ENCODE peak calls at places on chromosomes 11 and 22, in six cellular contexts. One of them, this sample, is unnamed.

GRCh38 chr11:84922212-84922805 is 704.8 kb downstream of the DLG2 start:
- DNase-seq in AG10803: peak
- DNase-seq in globus pallidus: no peak
- DNase-seq in choroid plexus epithelial cell: peak
- DNase-seq in activated CD4-positive, alpha-beta T cell treated with anti-CD3 and anti-CD28 coated beads for 36 hours: no peak
- DNase-seq in activated T-cell treated with anti-CD3 and anti-CD28 coated beads for 24 hours: no peak
- DNase-seq in this sample: no peak

GRCh38 chr11:121012091-121012490 is 11.8 kb upstream of the TBCEL start:
- DNase-seq in choroid plexus epithelial cell: no peak
- DNase-seq in AG10803: no peak
- DNase-seq in globus pallidus: no peak
- DNase-seq in activated T-cell treated with anti-CD3 and anti-CD28 coated beads for 24 hours: no peak
- DNase-seq in activated CD4-positive, alpha-beta T cell treated with anti-CD3 and anti-CD28 coated beads for 36 hours: no peak
- DNase-seq in this sample: no peak

GRCh38 chr22:38348751-38349496 is 31.7 kb upstream of the CSNK1E start:
- DNase-seq in AG10803: no peak
- DNase-seq in choroid plexus epithelial cell: no peak
- DNase-seq in globus pallidus: no peak
- DNase-seq in activated CD4-positive, alpha-beta T cell treated with anti-CD3 and anti-CD28 coated beads for 36 hours: no peak
- DNase-seq in activated T-cell treated with anti-CD3 and anti-CD28 coated beads for 24 hours: no peak
- DNase-seq in this sample: no peak

GRCh38 chr11:69238562-69239319 is 55.2 kb upstream of the MYEOV start:
- DNase-seq in globus pallidus: no peak
- DNase-seq in activated T-cell treated with anti-CD3 and anti-CD28 coated beads for 24 hours: no peak
- DNase-seq in AG10803: no peak
- DNase-seq in activated CD4-positive, alpha-beta T cell treated with anti-CD3 and anti-CD28 coated beads for 36 hours: peak
- DNase-seq in choroid plexus epithelial cell: no peak
- DNase-seq in this sample: no peak

GRCh38 chr11:111602865-111603632 is 800 bp downstream of the SIK2 start:
- DNase-seq in activated T-cell treated with anti-CD3 and anti-CD28 coated beads for 24 hours: no peak
- DNase-seq in activated CD4-positive, alpha-beta T cell treated with anti-CD3 and anti-CD28 coated beads for 36 hours: peak
- DNase-seq in AG10803: peak
- DNase-seq in globus pallidus: peak
- DNase-seq in choroid plexus epithelial cell: peak
- DNase-seq in this sample: peak

GRCh38 chr22:24834845-24835570 is 29.0 kb downstream of the SGSM1 start:
- DNase-seq in AG10803: no peak
- DNase-seq in activated CD4-positive, alpha-beta T cell treated with anti-CD3 and anti-CD28 coated beads for 36 hours: peak
- DNase-seq in choroid plexus epithelial cell: peak
- DNase-seq in activated T-cell treated with anti-CD3 and anti-CD28 coated beads for 24 hours: no peak
- DNase-seq in globus pallidus: no peak
- DNase-seq in this sample: no peak

GRCh38 chr22:49068861-49069260 is 758.8 kb downstream of the BRD1 start:
- DNase-seq in choroid plexus epithelial cell: no peak
- DNase-seq in AG10803: no peak
- DNase-seq in activated CD4-positive, alpha-beta T cell treated with anti-CD3 and anti-CD28 coated beads for 36 hours: no peak
- DNase-seq in activated T-cell treated with anti-CD3 and anti-CD28 coated beads for 24 hours: no peak
- DNase-seq in globus pallidus: no peak
- DNase-seq in this sample: no peak

GRCh38 chr11:3873712-3874349 is 18.4 kb downstream of the STIM1 start:
- DNase-seq in choroid plexus epithelial cell: no peak
- DNase-seq in AG10803: no peak
- DNase-seq in activated T-cell treated with anti-CD3 and anti-CD28 coated beads for 24 hours: no peak
- DNase-seq in activated CD4-positive, alpha-beta T cell treated with anti-CD3 and anti-CD28 coated beads for 36 hours: no peak
- DNase-seq in globus pallidus: no peak
- DNase-seq in this sample: no peak

GRCh38 chr11:86688398-86689179 is 16.2 kb upstream of the ME3 start:
- DNase-seq in globus pallidus: no peak
- DNase-seq in activated T-cell treated with anti-CD3 and anti-CD28 coated beads for 24 hours: peak
- DNase-seq in activated CD4-positive, alpha-beta T cell treated with anti-CD3 and anti-CD28 coated beads for 36 hours: peak
- DNase-seq in choroid plexus epithelial cell: peak
- DNase-seq in AG10803: peak
- DNase-seq in this sample: peak

GRCh38 chr22:34800265-34800664 is 265.7 kb upstream of the ISX start:
- DNase-seq in choroid plexus epithelial cell: peak
- DNase-seq in globus pallidus: no peak
- DNase-seq in activated CD4-positive, alpha-beta T cell treated with anti-CD3 and anti-CD28 coated beads for 36 hours: no peak
- DNase-seq in AG10803: peak
- DNase-seq in activated T-cell treated with anti-CD3 and anti-CD28 coated beads for 24 hours: no peak
- DNase-seq in this sample: no peak

GRCh38 chr22:35437038-35437437 is 37.1 kb downstream of the MCM5 start:
- DNase-seq in activated CD4-positive, alpha-beta T cell treated with anti-CD3 and anti-CD28 coated beads for 36 hours: peak
- DNase-seq in globus pallidus: no peak
- DNase-seq in choroid plexus epithelial cell: no peak
- DNase-seq in activated T-cell treated with anti-CD3 and anti-CD28 coated beads for 24 hours: no peak
- DNase-seq in AG10803: no peak
- DNase-seq in this sample: no peak

GRCh38 chr11:65791719-65792213 is 4.9 kb downstream of the OVOL1 start:
- DNase-seq in globus pallidus: no peak
- DNase-seq in activated CD4-positive, alpha-beta T cell treated with anti-CD3 and anti-CD28 coated beads for 36 hours: no peak
- DNase-seq in activated T-cell treated with anti-CD3 and anti-CD28 coated beads for 24 hours: peak
- DNase-seq in AG10803: no peak
- DNase-seq in choroid plexus epithelial cell: no peak
- DNase-seq in this sample: peak

GRCh38 chr22:47238886-47239860 is 476.7 kb downstream of the TBC1D22A start:
- DNase-seq in choroid plexus epithelial cell: no peak
- DNase-seq in activated CD4-positive, alpha-beta T cell treated with anti-CD3 and anti-CD28 coated beads for 36 hours: no peak
- DNase-seq in AG10803: no peak
- DNase-seq in globus pallidus: no peak
- DNase-seq in activated T-cell treated with anti-CD3 and anti-CD28 coated beads for 24 hours: no peak
- DNase-seq in this sample: no peak

GRCh38 chr22:41862160-41862529 is 29.2 kb downstream of the SREBF2 start:
- DNase-seq in globus pallidus: no peak
- DNase-seq in choroid plexus epithelial cell: peak
- DNase-seq in AG10803: no peak
- DNase-seq in activated CD4-positive, alpha-beta T cell treated with anti-CD3 and anti-CD28 coated beads for 36 hours: peak
- DNase-seq in activated T-cell treated with anti-CD3 and anti-CD28 coated beads for 24 hours: peak
- DNase-seq in this sample: peak

GRCh38 chr11:115518983-115519382 is 14.8 kb upstream of the CADM1 start:
- DNase-seq in activated T-cell treated with anti-CD3 and anti-CD28 coated beads for 24 hours: no peak
- DNase-seq in globus pallidus: no peak
- DNase-seq in choroid plexus epithelial cell: no peak
- DNase-seq in AG10803: no peak
- DNase-seq in activated CD4-positive, alpha-beta T cell treated with anti-CD3 and anti-CD28 coated beads for 36 hours: no peak
- DNase-seq in this sample: no peak

GRCh38 chr11:27161071-27161470 is 120.5 kb downstream of the BBOX1 start:
- DNase-seq in globus pallidus: no peak
- DNase-seq in activated T-cell treated with anti-CD3 and anti-CD28 coated beads for 24 hours: no peak
- DNase-seq in choroid plexus epithelial cell: no peak
- DNase-seq in activated CD4-positive, alpha-beta T cell treated with anti-CD3 and anti-CD28 coated beads for 36 hours: no peak
- DNase-seq in AG10803: no peak
- DNase-seq in this sample: no peak

GRCh38 chr11:117461396-117462182 is 133.9 kb downstream of the CEP164 start:
- DNase-seq in activated CD4-positive, alpha-beta T cell treated with anti-CD3 and anti-CD28 coated beads for 36 hours: no peak
- DNase-seq in choroid plexus epithelial cell: no peak
- DNase-seq in globus pallidus: no peak
- DNase-seq in activated T-cell treated with anti-CD3 and anti-CD28 coated beads for 24 hours: no peak
- DNase-seq in AG10803: no peak
- DNase-seq in this sample: no peak

GRCh38 chr22:40156001-40156516 is 21.7 kb upstream of the TNRC6B start:
- DNase-seq in choroid plexus epithelial cell: peak
- DNase-seq in activated T-cell treated with anti-CD3 and anti-CD28 coated beads for 24 hours: no peak
- DNase-seq in globus pallidus: no peak
- DNase-seq in activated CD4-positive, alpha-beta T cell treated with anti-CD3 and anti-CD28 coated beads for 36 hours: peak
- DNase-seq in AG10803: no peak
- DNase-seq in this sample: no peak

GRCh38 chr22:19373450-19373849 is 58.1 kb downstream of the HIRA start:
- DNase-seq in AG10803: no peak
- DNase-seq in globus pallidus: no peak
- DNase-seq in activated CD4-positive, alpha-beta T cell treated with anti-CD3 and anti-CD28 coated beads for 36 hours: no peak
- DNase-seq in choroid plexus epithelial cell: no peak
- DNase-seq in activated T-cell treated with anti-CD3 and anti-CD28 coated beads for 24 hours: no peak
- DNase-seq in this sample: no peak

GRCh38 chr11:128692750-128693578 is 908 bp upstream of the FLI1 start:
- DNase-seq in choroid plexus epithelial cell: peak
- DNase-seq in globus pallidus: no peak
- DNase-seq in activated CD4-positive, alpha-beta T cell treated with anti-CD3 and anti-CD28 coated beads for 36 hours: peak
- DNase-seq in AG10803: peak
- DNase-seq in activated T-cell treated with anti-CD3 and anti-CD28 coated beads for 24 hours: no peak
- DNase-seq in this sample: peak

This sample was measured in stimulated activated naive CD8-positive, alpha-beta T cell treated with anti-CD3 and anti-CD28 coated beads, Interleukin-15, amount 100 ng/mL, for 72 hours.